ENCODE peak calls at places on chromosomes 11 and 22, in four cellular contexts. Y is H9, I is H1, E is neuronal stem cell. J is an unnamed sample.

GRCh38 chr11:58912124-58912523 is 27.2 kb upstream of the GLYATL1 start:
- DNase-seq in Y (no peak), E (no peak), I (no peak), J (no peak)

GRCh38 chr11:36581536-36581935 is 12.8 kb upstream of the IFTAP start:
- DNase-seq in E (no peak), Y (no peak), I (no peak), J (no peak)

GRCh38 chr11:24833598-24833997 is 336.7 kb downstream of the LUZP2 start:
- DNase-seq in I (no peak), E (no peak), Y (no peak), J (no peak)

GRCh38 chr11:28969832-28970231 is 861.6 kb downstream of the METTL15 start:
- DNase-seq in E (no peak), I (no peak), Y (no peak), J (no peak)

GRCh38 chr11:108863528-108863927 is 198.7 kb downstream of the DDX10 start:
- DNase-seq in E (no peak), I (no peak), Y (no peak), J (no peak)

GRCh38 chr11:68643576-68643975 is 40.8 kb upstream of the GAL start:
- DNase-seq in Y (no peak), E (no peak), I (no peak), J (no peak)

GRCh38 chr11:122362381-122362780 is 246.4 kb upstream of the BLID start:
- DNase-seq in I (no peak), Y (no peak), E (no peak), J (no peak)

GRCh38 chr11:81570669-81571068 is 1163.0 kb downstream of the FAM181B start:
- DNase-seq in I (no peak), E (no peak), Y (no peak), J (no peak)

GRCh38 chr22:22752556-22753477 is 108.4 kb downstream of the GGTLC2 start:
- DNase-seq in Y (no peak), I (peak), E (no peak), J (peak)

GRCh38 chr11:17294033-17294432 is 17.5 kb downstream of the NUCB2 start:
- DNase-seq in Y (no peak), I (no peak), E (no peak), J (no peak)

GRCh38 chr11:64447717-64448598 is 89.0 kb downstream of the RPS6KA4 start:
- DNase-seq in Y (peak), E (no peak), I (no peak), J (peak)

GRCh38 chr11:105673089-105673488 is 63.2 kb downstream of the GRIA4 start:
- DNase-seq in Y (peak), E (peak), I (peak), J (peak)

GRCh38 chr22:40485813-40486610 is 115.6 kb downstream of the SGSM3 start:
- DNase-seq in Y (no peak), I (no peak), E (no peak), J (no peak)

GRCh38 chr11:58641326-58641725 is 18.9 kb downstream of the CNTF start:
- DNase-seq in Y (no peak), I (no peak), E (no peak), J (no peak)

GRCh38 chr22:19576460-19577421 is 52.5 kb upstream of the CLDN5 start:
- DNase-seq in Y (peak), I (no peak), E (no peak), J (peak)

GRCh38 chr11:58998480-58999290 is 59.4 kb downstream of the GLYATL1 start:
- DNase-seq in I (no peak), Y (no peak), E (no peak), J (no peak)

GRCh38 chr11:121318848-121319834 is 26.6 kb downstream of the SC5D start:
- DNase-seq in E (peak), I (no peak), Y (no peak), J (peak)

GRCh38 chr22:32695451-32695891 is 106.0 kb upstream of the TIMP3 start:
- DNase-seq in Y (no peak), I (no peak), E (no peak), J (peak)

GRCh38 chr22:33405194-33405593 is 347.0 kb upstream of the SYN3 start:
- DNase-seq in Y (no peak), I (no peak), E (no peak), J (no peak)

GRCh38 chr22:47192106-47192650 is 429.7 kb downstream of the TBC1D22A start:
- DNase-seq in Y (peak), I (no peak), E (no peak), J (no peak)

GRCh38 chr11:116613201-116613910 is 159.4 kb downstream of the BUD13 start:
- DNase-seq in I (no peak), E (no peak), Y (no peak), J (no peak)

GRCh38 chr22:26581769-26582168 is 8.2 kb downstream of the TPST2 start:
- DNase-seq in Y (no peak), I (no peak), E (no peak), J (no peak)

GRCh38 chr11:90134420-90135003 is at the start of gene NAALAD2:
- DNase-seq in I (peak), E (peak), Y (peak), J (peak)

GRCh38 chr11:114607753-114608459 is 12.3 kb upstream of the NXPE4 start:
- DNase-seq in I (no peak), E (no peak), Y (no peak), J (no peak)

GRCh38 chr11:31000412-31000811 is 369.1 kb downstream of the DCDC1 start:
- DNase-seq in I (no peak), Y (no peak), E (no peak), J (no peak)

GRCh38 chr11:10893713-10894112 is 35.9 kb upstream of the ZBED5 start:
- DNase-seq in Y (no peak), I (no peak), E (no peak), J (peak)

GRCh38 chr22:44703269-44703870 is 1.4 kb downstream of the PRR5 start:
- DNase-seq in I (no peak), E (no peak), Y (no peak), J (no peak)

GRCh38 chr11:86211619-86212018 is 32.9 kb upstream of the EED start:
- DNase-seq in E (no peak), I (no peak), Y (no peak), J (no peak)

GRCh38 chr11:46977940-46978595 is 41.5 kb downstream of the CSTPP1 start:
- DNase-seq in E (no peak), I (no peak), Y (no peak), J (peak)

GRCh38 chr22:30420401-30421178 is 5.0 kb upstream of the MTFP1 start:
- DNase-seq in Y (no peak), I (no peak), E (no peak), J (peak)

GRCh38 chr22:35312198-35313059 is 12.7 kb downstream of the TOM1 start:
- DNase-seq in E (no peak), Y (no peak), I (no peak), J (no peak)

GRCh38 chr11:62726156-62727006 is 876 bp downstream of the HNRNPUL2 start:
- DNase-seq in Y (no peak), I (no peak), E (no peak), J (no peak)

GRCh38 chr11:128725630-128726461 is 32.0 kb downstream of the FLI1 start:
- DNase-seq in Y (no peak), I (no peak), E (no peak), J (peak)

GRCh38 chr11:82765466-82766034 is 31.9 kb upstream of the FAM181B start:
- DNase-seq in Y (no peak), I (no peak), E (no peak), J (no peak)

GRCh38 chr11:46127150-46127638 is 5.9 kb upstream of the PHF21A start:
- DNase-seq in E (no peak), I (no peak), Y (no peak), J (peak)

GRCh38 chr11:124918950-124919349 is at the start of gene HEPN1:
- DNase-seq in E (no peak), I (no peak), Y (no peak), J (no peak)

GRCh38 chr11:126607374-126607773 is 251.9 kb downstream of the ST3GAL4 start:
- DNase-seq in E (peak), Y (peak), I (peak), J (peak)

GRCh38 chr11:10604340-10604748 is 35.9 kb upstream of the LYVE1 start:
- DNase-seq in I (no peak), E (no peak), Y (no peak), J (peak)

DNA sequence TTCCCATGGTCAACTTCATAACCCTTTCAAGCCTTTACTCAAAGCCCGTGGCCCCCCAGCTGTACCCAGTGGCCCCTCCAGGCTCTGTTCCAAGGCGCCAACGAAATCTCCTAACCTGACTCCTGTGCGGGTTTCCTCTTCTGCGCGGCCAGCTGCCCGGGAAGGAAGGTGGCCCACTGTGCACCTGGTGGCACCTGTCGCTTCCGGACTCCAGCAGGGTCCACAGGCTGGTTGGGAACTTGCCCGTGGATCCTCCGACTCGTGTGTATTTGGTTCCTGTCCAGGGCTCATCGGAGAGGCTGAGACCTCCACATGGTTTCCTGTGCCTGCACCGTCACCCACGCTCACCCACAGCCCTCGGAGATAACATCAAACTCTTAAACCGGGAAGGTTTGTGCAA is 335.4 kb downstream of the BRD1 start:
- DNase-seq in Y (no peak), I (no peak), E (no peak), J (no peak)
- H2BK12ac ChIP-seq in Y (no peak), I (no peak), E (no peak), J (no peak)

DNA sequence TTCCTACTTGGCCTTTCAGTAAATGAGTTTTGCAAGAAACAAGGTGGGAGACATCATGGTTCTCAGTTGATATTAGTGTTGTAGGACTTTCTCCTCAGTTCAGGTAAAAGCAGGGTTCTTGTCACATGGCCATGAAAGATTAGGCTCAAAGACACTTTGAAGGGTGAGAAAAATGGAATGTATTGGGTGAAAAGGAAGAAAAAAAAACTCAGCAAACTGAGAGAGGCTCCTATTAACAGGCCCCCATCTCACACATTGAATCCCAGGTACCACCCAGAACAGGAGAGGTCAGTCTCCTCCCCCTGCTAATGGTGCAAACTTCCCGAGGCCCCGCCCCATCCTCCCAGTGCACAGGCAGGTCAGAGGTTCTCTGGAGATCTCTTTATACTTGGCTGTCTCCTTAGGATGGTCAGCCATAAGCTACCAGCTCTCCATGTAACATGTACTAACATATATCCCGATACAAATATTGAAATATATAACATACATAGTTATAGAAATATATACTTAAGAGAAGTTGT is 62.2 kb downstream of the MICAL2 start:
- DNase-seq in E (no peak), I (no peak), Y (no peak), J (no peak)
- H2BK12ac ChIP-seq in E (no peak), I (no peak), Y (no peak), J (no peak)

DNA sequence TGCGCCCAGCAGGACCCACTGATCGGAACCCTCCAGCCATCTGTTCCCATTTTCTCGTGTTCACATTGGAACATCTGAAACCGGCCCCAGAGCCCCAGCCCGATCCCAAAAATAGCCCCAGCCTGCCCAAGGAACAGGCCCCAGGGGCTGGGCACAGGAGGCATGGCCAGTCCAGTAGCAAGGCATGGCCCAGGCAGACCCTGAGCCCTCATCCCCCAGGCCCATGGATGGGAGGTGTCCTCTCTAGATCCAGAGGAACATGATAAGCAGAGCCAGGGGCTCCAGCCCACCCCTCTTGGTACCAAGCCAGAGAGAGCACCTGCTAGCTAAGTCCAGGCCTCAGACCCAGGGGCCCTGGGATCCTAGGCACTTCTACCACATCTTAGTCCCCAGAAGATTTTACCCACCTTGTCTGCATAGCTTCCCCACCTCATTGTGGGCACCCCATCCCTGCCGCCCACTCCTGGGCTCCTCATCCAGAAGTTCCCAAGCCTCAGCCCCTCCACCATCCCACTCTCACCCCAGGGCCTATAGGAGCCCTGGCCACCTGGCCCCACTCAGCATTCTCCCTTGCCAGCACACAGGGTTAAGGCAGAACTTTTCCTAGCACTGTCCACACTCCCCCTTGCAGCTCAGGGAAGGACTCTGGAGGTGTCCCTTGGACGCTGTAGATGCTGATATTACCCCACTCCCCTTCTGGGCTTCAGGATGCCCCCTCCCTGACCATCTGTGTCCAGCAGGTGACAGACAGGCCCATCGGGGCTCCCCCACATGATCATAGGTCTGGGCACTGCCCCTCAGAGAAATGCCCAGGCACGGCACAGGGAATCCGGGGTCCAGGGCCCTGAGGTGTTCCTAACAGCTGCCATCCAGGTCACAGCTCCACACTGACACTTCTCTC is 9.5 kb downstream of the BCL9L start:
- DNase-seq in E (no peak), I (no peak), Y (no peak), J (no peak)
- H2BK12ac ChIP-seq in E (peak), I (peak), Y (peak), J (peak)

GRCh38 chr22:38285015-38285414 is 12.2 kb upstream of the TMEM184B start:
- DNase-seq in Y (no peak), E (no peak), I (no peak), J (no peak)
- H2BK12ac ChIP-seq in Y (no peak), E (no peak), I (no peak), J (peak)

GRCh38 chr11:102933627-102934026 is 21.9 kb downstream of the MMP13 start:
- DNase-seq in I (no peak), E (no peak), Y (no peak), J (no peak)
- H2BK12ac ChIP-seq in I (no peak), E (no peak), Y (no peak), J (no peak)

GRCh38 chr22:38503021-38503420 is 3.1 kb downstream of the DDX17 start:
- DNase-seq in I (no peak), Y (no peak), E (no peak), J (no peak)

GRCh38 chr22:38505595-38506117 is 455 bp downstream of the DDX17 start:
- DNase-seq in Y (no peak), E (no peak), I (no peak), J (peak)

GRCh38 chr22:38504731-38505594 is 1.1 kb downstream of the DDX17 start:
- DNase-seq in E (peak), I (no peak), Y (no peak), J (peak)

GRCh38 chr22:38501797-38502672 is 4.1 kb downstream of the DDX17 start:
- DNase-seq in Y (no peak), I (no peak), E (no peak), J (no peak)

DNA sequence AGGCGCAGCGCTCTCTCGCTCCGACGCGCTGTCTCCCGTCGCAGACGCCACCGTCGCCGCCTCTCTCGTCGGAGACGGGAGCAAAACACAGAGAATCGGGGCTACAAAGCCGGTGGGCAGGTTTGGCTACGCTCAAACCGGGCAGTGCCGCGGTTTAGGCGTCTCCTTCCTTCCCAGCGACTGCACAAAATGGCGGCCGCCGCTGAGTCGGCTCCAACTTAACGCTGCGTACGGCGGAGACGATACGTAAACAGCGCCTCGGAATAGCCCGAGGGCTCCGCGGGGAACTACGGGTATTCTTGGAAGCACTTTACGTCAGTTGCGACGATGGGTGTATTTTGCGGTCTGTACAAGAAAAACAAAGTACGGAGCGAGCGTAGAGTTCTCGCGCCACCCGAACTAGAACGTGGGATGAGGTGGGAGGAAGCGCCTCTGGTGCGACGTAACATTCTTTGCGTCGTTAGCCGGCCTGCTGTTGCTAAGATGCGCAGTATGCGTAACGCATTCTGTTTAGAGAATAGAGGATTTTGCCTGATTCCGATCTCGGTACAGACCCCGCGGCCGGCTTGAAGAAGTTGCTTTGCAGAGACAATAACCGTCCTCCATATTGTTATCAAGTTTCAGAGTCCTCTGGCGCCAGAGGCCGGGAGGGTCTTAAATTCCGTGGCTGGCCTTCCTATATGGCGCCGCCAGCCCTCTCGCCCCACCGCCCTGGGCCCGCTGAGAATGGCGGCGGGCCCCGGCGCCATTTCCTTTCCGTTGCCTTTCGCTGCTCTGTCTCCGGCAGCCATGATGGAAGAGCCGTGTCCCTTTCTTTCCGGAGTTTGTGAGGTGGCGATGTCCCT is at the start of gene DDX17:
- DNase-seq in I (peak), Y (peak), E (peak), J (peak)
- H2BK12ac ChIP-seq in I (peak), Y (peak), E (no peak), J (no peak)

GRCh38 chr11:75022289-75022688 is 33.6 kb downstream of the NEU3 start:
- DNase-seq in I (no peak), Y (no peak), E (no peak), J (no peak)

GRCh38 chr11:75024764-75025211 is 36.1 kb downstream of the NEU3 start:
- DNase-seq in Y (no peak), E (no peak), I (no peak), J (no peak)

GRCh38 chr11:75024068-75024449 is 35.3 kb downstream of the NEU3 start:
- DNase-seq in I (no peak), E (no peak), Y (peak), J (no peak)

GRCh38 chr11:75023446-75024067 is 34.8 kb downstream of the NEU3 start:
- DNase-seq in E (no peak), Y (peak), I (no peak), J (no peak)

DNA sequence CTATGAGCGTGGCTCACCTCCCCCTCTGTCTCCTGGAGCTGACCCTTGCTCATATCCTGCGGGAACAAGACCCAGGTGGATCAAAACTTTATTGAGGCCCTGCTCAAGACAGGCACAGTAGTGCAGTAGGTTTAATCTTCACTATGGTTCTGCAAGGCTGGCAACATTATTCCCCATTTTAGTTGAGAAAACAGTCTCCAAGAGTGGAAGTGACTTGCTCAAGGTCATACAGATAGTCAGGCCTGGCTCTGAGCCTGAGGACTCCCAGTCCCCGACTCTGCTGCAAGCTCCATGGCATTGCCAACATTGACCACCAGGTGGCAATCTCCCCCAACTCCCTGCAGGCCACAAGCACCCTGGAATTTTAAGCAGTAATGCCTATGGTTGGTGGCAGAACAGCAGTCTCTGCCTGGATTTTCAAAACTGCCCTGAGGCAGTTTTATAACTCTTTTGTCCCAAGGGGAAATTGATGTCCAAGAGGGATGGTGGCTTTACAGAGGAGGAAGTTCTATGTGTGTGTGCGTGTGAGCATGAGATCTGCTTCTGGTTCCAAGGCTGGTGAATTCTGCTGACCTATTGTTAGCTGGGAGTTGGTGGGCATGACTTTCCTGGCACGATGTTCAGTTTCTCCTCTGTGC is 34.1 kb downstream of the NEU3 start:
- DNase-seq in I (peak), Y (peak), E (peak), J (peak)
- H2BK12ac ChIP-seq in I (no peak), Y (no peak), E (no peak), J (peak)